ENCODE peak calls at places on chromosomes 3 and 15, in nine cellular contexts. O, X, A, R, C, D, S, Q and E are unnamed samples.
A peak's percentile ranks its signal among the peaks of the same experiment; 100 is the strongest.

GRCh38 chr15:71185706-71186105 is 70.4 kb downstream of the THSD4 start:
- DNase-seq in O (no peak), X (no peak), A (no peak), R (no peak), C (no peak), D (no peak), S (no peak), Q (no peak), E (no peak)

GRCh38 chr15:71226536-71227455 is 111.5 kb downstream of the THSD4 start:
- DNase-seq in O (no peak), X (no peak), A (no peak), R (no peak), C (no peak), D (no peak), S (no peak), Q (no peak), E (peak; percentile 18)

GRCh38 chr3:140050977-140051957 is 116.3 kb downstream of the CLSTN2 start:
- DNase-seq in O (peak; percentile 24), X (no peak), A (no peak), R (no peak), C (peak; percentile 22), D (no peak), S (no peak), Q (no peak), E (peak; percentile 40)

GRCh38 chr15:54810031-54810430 is 386.7 kb downstream of the RSL24D1 start:
- DNase-seq in O (no peak), X (no peak), A (no peak), R (no peak), C (no peak), D (no peak), S (no peak), Q (no peak), E (no peak)

GRCh38 chr3:73365756-73366397 is 258.9 kb downstream of the PDZRN3 start:
- DNase-seq in O (peak; percentile 76), X (no peak), A (peak; percentile 90), R (no peak), C (no peak), D (peak; percentile 71), S (no peak), Q (peak; percentile 67), E (no peak)

GRCh38 chr3:64291956-64292355 is 66.7 kb upstream of the PRICKLE2 start:
- DNase-seq in O (no peak), X (no peak), A (peak; percentile 19), R (no peak), C (no peak), D (peak; percentile 55), S (no peak), Q (no peak), E (no peak)

GRCh38 chr3:195196266-195196665 is 74.7 kb downstream of the XXYLT1 start:
- DNase-seq in O (no peak), X (no peak), A (no peak), R (no peak), C (no peak), D (peak; percentile 61), S (no peak), Q (no peak), E (no peak)

GRCh38 chr15:95603802-95604201 is 726.7 kb upstream of the NR2F2 start:
- DNase-seq in O (no peak), X (no peak), A (no peak), R (no peak), C (no peak), D (peak; percentile 23), S (no peak), Q (no peak), E (no peak)

GRCh38 chr3:40309439-40309924 is at the start of gene EIF1B:
- DNase-seq in O (peak; percentile 99), X (peak; percentile 98), A (peak; percentile 99), R (peak; percentile 82), C (peak; percentile 99), D (peak; percentile 96), S (peak; percentile 78), Q (peak; percentile 99), E (peak; percentile 99)

GRCh38 chr15:88447206-88447605 is 20.0 kb downstream of the MRPL46 start:
- DNase-seq in O (no peak), X (no peak), A (no peak), R (no peak), C (no peak), D (no peak), S (no peak), Q (no peak), E (no peak)

GRCh38 chr15:36254446-36254845 is 325.0 kb upstream of the CDIN1 start:
- DNase-seq in O (no peak), X (no peak), A (no peak), R (no peak), C (no peak), D (no peak), S (no peak), Q (no peak), E (no peak)

GRCh38 chr3:117254990-117255389 is 545.4 kb downstream of the TUSC7 start:
- DNase-seq in O (no peak), X (no peak), A (no peak), R (no peak), C (no peak), D (no peak), S (no peak), Q (no peak), E (no peak)

GRCh38 chr3:142896201-142896755 is 7.4 kb upstream of the PCOLCE2 start:
- DNase-seq in O (no peak), X (no peak), A (no peak), R (no peak), C (no peak), D (peak; percentile 57), S (no peak), Q (no peak), E (no peak)

GRCh38 chr15:89936051-89936792 is 23.5 kb upstream of the ARPIN start:
- DNase-seq in O (no peak), X (no peak), A (no peak), R (no peak), C (no peak), D (no peak), S (no peak), Q (no peak), E (no peak)

GRCh38 chr3:107994181-107994580 is 96.7 kb downstream of the CD47 start:
- DNase-seq in O (no peak), X (no peak), A (no peak), R (no peak), C (no peak), D (no peak), S (no peak), Q (no peak), E (no peak)

GRCh38 chr3:156443079-156443478 is 111.8 kb downstream of the SSR3 start:
- DNase-seq in O (no peak), X (no peak), A (no peak), R (no peak), C (no peak), D (no peak), S (no peak), Q (no peak), E (no peak)

GRCh38 chr3:74529145-74529544 is 85.3 kb downstream of the CNTN3 start:
- DNase-seq in O (no peak), X (no peak), A (no peak), R (no peak), C (no peak), D (no peak), S (no peak), Q (no peak), E (peak; percentile 5)

GRCh38 chr15:45450468-45450867 is 72.1 kb downstream of the SLC30A4 start:
- DNase-seq in O (no peak), X (no peak), A (no peak), R (no peak), C (no peak), D (no peak), S (no peak), Q (no peak), E (no peak)

GRCh38 chr3:128421966-128422365 is 44.7 kb downstream of the DNAJB8 start:
- DNase-seq in O (no peak), X (no peak), A (no peak), R (no peak), C (no peak), D (no peak), S (no peak), Q (no peak), E (no peak)
- TF ChIP-seq POLR2A in O (no peak), X (no peak), A (no peak), R (no peak), C (no peak), D (no peak), S (no peak), Q (no peak), E (no peak)

DNA sequence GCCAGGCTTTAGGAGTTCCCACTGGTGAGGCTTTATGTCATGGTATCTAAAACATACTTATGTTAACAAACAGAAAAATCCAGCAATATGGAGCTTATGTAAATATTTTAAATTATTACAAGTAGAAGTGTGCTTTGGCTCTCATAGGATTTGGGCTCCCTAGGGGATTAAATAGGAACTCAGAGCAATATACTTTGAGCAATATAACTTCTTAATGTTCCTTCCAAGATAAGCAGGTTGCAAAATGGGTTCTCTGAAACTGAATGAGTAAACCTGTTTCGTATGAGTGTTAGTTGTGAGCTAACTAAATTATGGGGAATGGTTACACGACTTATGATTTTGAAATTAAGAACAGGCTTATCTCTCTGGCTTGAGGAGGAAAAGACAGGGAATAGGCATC is 366.1 kb upstream of the ZNF385D start:
- DNase-seq in O (no peak), X (no peak), A (no peak), R (no peak), C (no peak), D (no peak), S (no peak), Q (no peak), E (no peak)
- TF ChIP-seq POLR2A in O (no peak), X (no peak), A (no peak), R (no peak), C (no peak), D (no peak), S (no peak), Q (no peak), E (no peak)

GRCh38 chr15:31323627-31324026 is 3.0 kb upstream of the KLF13 start:
- DNase-seq in O (peak; percentile 18), X (no peak), A (no peak), R (no peak), C (no peak), D (no peak), S (no peak), Q (no peak), E (no peak)
- TF ChIP-seq POLR2A in O (no peak), X (no peak), A (no peak), R (peak; percentile 29), C (no peak), D (no peak), S (peak; percentile 31), Q (no peak), E (no peak)

DNA sequence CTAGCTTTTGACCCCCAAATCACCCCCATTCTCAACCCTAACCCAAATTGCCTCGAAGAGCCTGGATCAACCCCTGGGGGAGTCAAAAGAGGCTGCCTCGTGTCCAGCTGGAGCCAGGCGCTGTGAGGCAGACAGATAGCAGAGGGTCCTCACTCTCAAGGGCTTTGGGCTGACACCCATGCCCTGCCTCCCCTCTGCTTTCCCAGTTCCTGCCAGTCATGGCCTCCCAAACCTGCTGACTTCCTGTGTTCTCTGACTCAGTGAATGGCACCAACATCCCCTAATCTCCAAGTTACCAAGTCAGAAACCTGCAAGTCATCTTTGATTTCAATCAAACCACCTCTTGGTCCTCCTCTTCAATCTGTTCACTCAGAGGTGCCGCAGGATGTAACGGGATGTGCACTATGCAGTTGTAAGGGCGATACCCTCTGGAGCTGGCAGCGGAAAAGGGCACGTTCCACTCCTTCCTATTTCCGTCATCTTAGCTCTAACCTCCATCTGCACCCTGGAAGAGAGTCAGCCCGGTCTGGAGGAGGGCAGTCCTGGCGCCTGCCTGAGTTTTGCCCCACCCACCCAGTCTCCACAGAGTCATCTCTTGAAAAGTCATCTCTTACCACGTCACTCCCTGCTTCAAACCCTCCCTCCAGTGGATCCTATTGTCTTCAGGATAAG is 52.4 kb upstream of the FAM174B start:
- DNase-seq in O (no peak), X (no peak), A (no peak), R (no peak), C (no peak), D (no peak), S (no peak), Q (no peak), E (no peak)
- TF ChIP-seq POLR2A in O (no peak), X (no peak), A (no peak), R (no peak), C (no peak), D (no peak), S (no peak), Q (no peak), E (no peak)